ENCODE peak calls at places on chromosome X, in nine cellular contexts. H, G, B, P, E, U, M, F and X are unnamed samples.
A peak's percentile ranks its signal among the peaks of the same experiment; 100 is the strongest.

GRCh38 chrX:142249721-142250120 is 44.6 kb upstream of the MAGEC2 start:
- DNase-seq in H (no peak), G (no peak), B (no peak), P (no peak), E (no peak), U (no peak), M (no peak), F (no peak), X (no peak)

GRCh38 chrX:155148724-155149537 is 67.3 kb upstream of the VBP1 start:
- DNase-seq in H (peak; percentile 10), G (no peak), B (peak; percentile 2), P (no peak), E (peak; percentile 34), U (no peak), M (no peak), F (peak; percentile 1), X (no peak)

GRCh38 chrX:17590892-17591740 is 146.2 kb upstream of the SCML1 start:
- DNase-seq in H (peak; percentile 65), G (peak; percentile 41), B (no peak), P (no peak), E (peak; percentile 33), U (peak; percentile 14), M (no peak), F (peak; percentile 83), X (no peak)

GRCh38 chrX:71098302-71098701 is 2.7 kb downstream of the FOXO4 start:
- DNase-seq in H (peak; percentile 3), G (no peak), B (peak; percentile 78), P (peak; percentile 63), E (peak; percentile 79), U (peak; percentile 52), M (no peak), F (peak; percentile 65), X (no peak)

GRCh38 chrX:135625995-135626394 is 87.4 kb upstream of the CT45A1 start:
- DNase-seq in H (peak; percentile 2), G (no peak), B (no peak), P (no peak), E (peak; percentile 1), U (no peak), M (no peak), F (peak; percentile 19), X (no peak)

GRCh38 chrX:139844163-139844562 is 88.7 kb downstream of the ATP11C start:
- DNase-seq in H (no peak), G (no peak), B (no peak), P (no peak), E (no peak), U (no peak), M (no peak), F (no peak), X (no peak)

GRCh38 chrX:9942086-9942485 is 25.1 kb upstream of the CLDN34 start:
- DNase-seq in H (no peak), G (no peak), B (peak; percentile 31), P (peak; percentile 7), E (no peak), U (peak; percentile 63), M (peak; percentile 13), F (no peak), X (peak; percentile 24)

GRCh38 chrX:12989456-12989855 is 14.5 kb downstream of the TMSB4X start:
- DNase-seq in H (no peak), G (no peak), B (no peak), P (no peak), E (no peak), U (no peak), M (no peak), F (no peak), X (no peak)

GRCh38 chrX:45063319-45064095 is 137.2 kb downstream of the DIPK2B start:
- DNase-seq in H (no peak), G (no peak), B (no peak), P (no peak), E (no peak), U (no peak), M (no peak), F (no peak), X (no peak)

GRCh38 chrX:10414872-10415703 is 205.3 kb downstream of the MID1 start:
- DNase-seq in H (no peak), G (no peak), B (no peak), P (no peak), E (no peak), U (no peak), M (no peak), F (no peak), X (no peak)

GRCh38 chrX:2485789-2486345 is 14.9 kb downstream of the DHRSX start:
- DNase-seq in H (no peak), G (no peak), B (no peak), P (no peak), E (no peak), U (no peak), M (no peak), F (no peak), X (no peak)

GRCh38 chrX:8913665-8914409 is 112.7 kb upstream of the FAM9A start:
- DNase-seq in H (no peak), G (peak; percentile 7), B (no peak), P (no peak), E (no peak), U (no peak), M (no peak), F (no peak), X (no peak)

GRCh38 chrX:40471965-40472648 is 108.7 kb upstream of the ATP6AP2 start:
- DNase-seq in H (peak; percentile 89), G (no peak), B (no peak), P (peak; percentile 1), E (no peak), U (peak; percentile 8), M (no peak), F (peak; percentile 59), X (no peak)

GRCh38 chrX:10048076-10048475 is 80.9 kb downstream of the CLDN34 start:
- DNase-seq in H (no peak), G (no peak), B (no peak), P (no peak), E (no peak), U (no peak), M (no peak), F (no peak), X (no peak)

GRCh38 chrX:56783450-56783831 is 54.4 kb downstream of the NBDY start:
- DNase-seq in H (no peak), G (peak; percentile 27), B (peak; percentile 73), P (no peak), E (no peak), U (no peak), M (no peak), F (no peak), X (no peak)

GRCh38 chrX:40922307-40922706 is 162.9 kb upstream of the USP9X start:
- DNase-seq in H (no peak), G (no peak), B (no peak), P (no peak), E (peak; percentile 18), U (no peak), M (no peak), F (peak; percentile 67), X (no peak)

GRCh38 chrX:17511556-17511955 is 136.6 kb downstream of the NHS start:
- DNase-seq in H (no peak), G (no peak), B (no peak), P (no peak), E (no peak), U (no peak), M (no peak), F (no peak), X (no peak)

GRCh38 chrX:114841051-114841450 is 176.4 kb downstream of the IL13RA2 start:
- DNase-seq in H (no peak), G (no peak), B (no peak), P (no peak), E (no peak), U (no peak), M (no peak), F (no peak), X (no peak)

GRCh38 chrX:129006491-129006890 is 516.8 kb downstream of the SMARCA1 start:
- DNase-seq in H (no peak), G (no peak), B (no peak), P (no peak), E (no peak), U (no peak), M (no peak), F (no peak), X (no peak)

GRCh38 chrX:78838709-78839108 is 91.2 kb downstream of the LPAR4 start:
- DNase-seq in H (no peak), G (no peak), B (no peak), P (no peak), E (no peak), U (no peak), M (no peak), F (no peak), X (no peak)

GRCh38 chrX:154546354-154547244 is at the start of gene G6PD:
- DNase-seq in H (peak; percentile 83), G (peak; percentile 91), B (peak; percentile 82), P (peak; percentile 79), E (peak; percentile 20), U (peak; percentile 81), M (no peak), F (peak; percentile 78), X (no peak)

GRCh38 chrX:52349681-52350080 is 19.1 kb upstream of the XAGE2 start:
- DNase-seq in H (no peak), G (no peak), B (no peak), P (no peak), E (no peak), U (no peak), M (no peak), F (no peak), X (no peak)

GRCh38 chrX:69109706-69110635 is 55.3 kb downstream of the PJA1 start:
- DNase-seq in H (no peak), G (no peak), B (no peak), P (no peak), E (no peak), U (no peak), M (no peak), F (no peak), X (no peak)

GRCh38 chrX:121150217-121150616 is 102.8 kb downstream of the GLUD2 start:
- DNase-seq in H (no peak), G (no peak), B (no peak), P (no peak), E (no peak), U (no peak), M (no peak), F (no peak), X (no peak)

GRCh38 chrX:95346854-95347253 is 1337.8 kb upstream of the DIAPH2 start:
- DNase-seq in H (peak; percentile 34), G (no peak), B (no peak), P (no peak), E (peak; percentile 32), U (no peak), M (no peak), F (no peak), X (no peak)

GRCh38 chrX:116204947-116205346 is 34.4 kb downstream of the AGTR2 start:
- DNase-seq in H (peak; percentile 41), G (peak; percentile 1), B (no peak), P (no peak), E (peak; percentile 42), U (no peak), M (no peak), F (peak; percentile 56), X (no peak)

GRCh38 chrX:73838123-73838522 is 275.1 kb downstream of the CHIC1 start:
- DNase-seq in H (no peak), G (no peak), B (no peak), P (no peak), E (no peak), U (no peak), M (no peak), F (no peak), X (no peak)